ENCODE peak calls at places on chromosomes 11 and 22, in five cellular contexts. G is pancreas, W is psoas muscle, B is HCT116, H is AG09309. S is an unnamed sample.

GRCh38 chr11:117901601-117902000 is 25.1 kb upstream of the FXYD6 start:
- DNase-seq in H (no peak), G (no peak), W (peak), B (no peak), S (no peak)

GRCh38 chr11:44561275-44561781 is 4.1 kb upstream of the CD82 start:
- DNase-seq in B (no peak), H (no peak), W (no peak), G (no peak), S (no peak)

GRCh38 chr22:40401532-40401931 is 31.1 kb downstream of the SGSM3 start:
- DNase-seq in B (no peak), G (no peak), H (no peak), W (no peak), S (no peak)

GRCh38 chr11:85680897-85681296 is 5.1 kb downstream of the CCDC89 start:
- DNase-seq in G (no peak), H (no peak), W (no peak), B (no peak), S (no peak)

GRCh38 chr11:32008879-32009548 is 81.9 kb upstream of the RCN1 start:
- DNase-seq in G (no peak), W (no peak), H (no peak), B (no peak), S (no peak)

GRCh38 chr11:3994030-3994640 is 100.5 kb upstream of the RRM1 start:
- DNase-seq in G (no peak), B (no peak), W (no peak), H (no peak), S (no peak)

GRCh38 chr11:15038963-15039362 is 34.4 kb upstream of the CALCB start:
- DNase-seq in B (peak), G (no peak), W (no peak), H (no peak), S (no peak)

GRCh38 chr22:35540600-35541253 is at the start of gene RASD2:
- DNase-seq in H (no peak), B (no peak), W (peak), G (peak), S (no peak)

GRCh38 chr11:9210922-9211320 is 54.2 kb downstream of the DENND5A start:
- DNase-seq in H (no peak), B (no peak), W (no peak), G (no peak), S (no peak)

GRCh38 chr11:100830978-100831732 is 144.1 kb downstream of the ARHGAP42 start:
- DNase-seq in G (no peak), B (no peak), W (no peak), H (no peak), S (no peak)

GRCh38 chr11:40306938-40307548 is 1152.4 kb downstream of the LRRC4C start:
- DNase-seq in W (no peak), G (no peak), H (no peak), B (no peak), S (no peak)

GRCh38 chr22:25120093-25120561 is 79.5 kb upstream of the CRYBB3 start:
- DNase-seq in G (peak), H (no peak), B (peak), W (peak), S (no peak)

GRCh38 chr11:4539603-4540219 is 5.3 kb upstream of the OR52M1 start:
- DNase-seq in B (no peak), W (peak), G (peak), H (peak), S (peak)

GRCh38 chr11:113193077-113193476 is 121.3 kb upstream of the TTC12 start:
- DNase-seq in G (no peak), H (no peak), W (no peak), B (no peak), S (no peak)